ENCODE peak calls at places on chromosomes 5 and 9, in four cellular contexts. N is heart right ventricle, G is Panc1, W is transverse colon. F is an unnamed sample. For H3K4me1, the result is how much of the 10 kb centered on the place peaks cover.

GRCh38 chr5:181173420-181174342 is 26.3 kb downstream of the OR2V2 start:
- DNase-seq in G (peak), W (no peak), N (no peak), F (no peak)

GRCh38 chr9:107422189-107422802 is 67.3 kb downstream of the KLF4 start:
- DNase-seq in W (peak), N (peak), G (no peak), F (peak)

GRCh38 chr5:6674421-6674820 is 38.8 kb upstream of the TENT4A start:
- DNase-seq in N (no peak), W (no peak), G (no peak), F (no peak)

GRCh38 chr9:117000196-117000723 is 313.2 kb downstream of the TRIM32 start:
- DNase-seq in G (no peak), N (no peak), W (no peak), F (no peak)

GRCh38 chr5:116442095-116442534 is 132.5 kb downstream of the SEMA6A start:
- DNase-seq in W (peak), G (no peak), N (peak), F (peak)

GRCh38 chr5:62005551-62005950 is 300.5 kb upstream of the KIF2A start:
- DNase-seq in N (no peak), G (no peak), W (no peak), F (no peak)

GRCh38 chr5:122163151-122164069 is 34.1 kb downstream of the ZNF474 start:
- DNase-seq in N (no peak), G (peak), W (no peak), F (no peak)

GRCh38 chr5:106894964-106895363 is 775.8 kb downstream of the EFNA5 start:
- DNase-seq in G (no peak), N (no peak), W (no peak), F (no peak)

GRCh38 chr9:29203216-29203930 is 1630.1 kb upstream of the C9orf72 start:
- DNase-seq in G (no peak), N (no peak), W (no peak), F (no peak)

GRCh38 chr5:179253730-179254129 is 91.5 kb downstream of the ADAMTS2 start:
- DNase-seq in N (no peak), W (peak), G (no peak), F (no peak)

GRCh38 chr5:32933692-32934091 is 222.6 kb downstream of the NPR3 start:
- DNase-seq in W (no peak), N (no peak), G (no peak), F (no peak)

GRCh38 chr9:137955224-137955570 is 77.6 kb downstream of the CACNA1B start:
- DNase-seq in W (no peak), N (no peak), G (no peak), F (no peak)

GRCh38 chr9:90914868-90915483 is 113.4 kb downstream of the SYK start:
- DNase-seq in W (peak), G (peak), N (peak), F (peak)

GRCh38 chr5:26872337-26872736 is 166.0 kb downstream of the CDH9 start:
- DNase-seq in N (no peak), W (no peak), G (no peak), F (no peak)

GRCh38 chr5:6827815-6828214 is 114.6 kb downstream of the TENT4A start:
- DNase-seq in G (no peak), N (no peak), W (no peak), F (no peak)

GRCh38 chr5:76082790-76083554 is at the start of gene SV2C:
- DNase-seq in W (peak), N (no peak), G (no peak), F (peak)

GRCh38 chr5:25850581-25850980 is 1187.8 kb downstream of the CDH9 start:
- DNase-seq in W (no peak), N (no peak), G (no peak), F (no peak)

GRCh38 chr9:100150209-100150608 is 51.2 kb downstream of the INVS start:
- DNase-seq in G (no peak), N (no peak), W (no peak), F (peak)

GRCh38 chr5:61313960-61314681 is 17.9 kb upstream of the ZSWIM6 start:
- DNase-seq in G (peak), N (no peak), W (no peak), F (peak)

GRCh38 chr5:179679014-179679674 is 1.7 kb downstream of the CBY3 start:
- DNase-seq in N (peak), W (peak), G (no peak), F (peak)

GRCh38 chr5:77637170-77638074 is 1.1 kb downstream of the OTP start:
- DNase-seq in G (no peak), W (no peak), N (no peak), F (no peak)

GRCh38 chr5:177983763-177984564 is 12.1 kb downstream of the PROP1 start:
- DNase-seq in N (no peak), W (no peak), G (no peak), F (no peak)

GRCh38 chr9:21144620-21145019 is 3.0 kb upstream of the IFNW1 start:
- DNase-seq in G (no peak), W (no peak), N (no peak), F (no peak)

GRCh38 chr5:74251106-74252032 is 389.2 kb downstream of the ENC1 start:
- DNase-seq in W (peak), N (peak), G (no peak), F (no peak)

GRCh38 chr9:96047741-96048115 is 172.2 kb downstream of the ERCC6L2 start:
- DNase-seq in N (no peak), G (no peak), W (no peak), F (no peak)

GRCh38 chr9:133515615-133516255 is 9.0 kb downstream of the MYMK start:
- DNase-seq in W (no peak), N (no peak), G (no peak), F (no peak)

GRCh38 chr5:134550271-134551214 is 25.1 kb downstream of the JADE2 start:
- DNase-seq in W (no peak), N (no peak), G (no peak), F (peak)

GRCh38 chr9:137070906-137071275 is 534 bp upstream of the SAPCD2 start:
- DNase-seq in W (no peak), G (no peak), N (peak), F (no peak)

GRCh38 chr9:18668944-18669343 is 195.0 kb downstream of the ADAMTSL1 start:
- DNase-seq in N (no peak), G (no peak), W (no peak), F (no peak)

DNA sequence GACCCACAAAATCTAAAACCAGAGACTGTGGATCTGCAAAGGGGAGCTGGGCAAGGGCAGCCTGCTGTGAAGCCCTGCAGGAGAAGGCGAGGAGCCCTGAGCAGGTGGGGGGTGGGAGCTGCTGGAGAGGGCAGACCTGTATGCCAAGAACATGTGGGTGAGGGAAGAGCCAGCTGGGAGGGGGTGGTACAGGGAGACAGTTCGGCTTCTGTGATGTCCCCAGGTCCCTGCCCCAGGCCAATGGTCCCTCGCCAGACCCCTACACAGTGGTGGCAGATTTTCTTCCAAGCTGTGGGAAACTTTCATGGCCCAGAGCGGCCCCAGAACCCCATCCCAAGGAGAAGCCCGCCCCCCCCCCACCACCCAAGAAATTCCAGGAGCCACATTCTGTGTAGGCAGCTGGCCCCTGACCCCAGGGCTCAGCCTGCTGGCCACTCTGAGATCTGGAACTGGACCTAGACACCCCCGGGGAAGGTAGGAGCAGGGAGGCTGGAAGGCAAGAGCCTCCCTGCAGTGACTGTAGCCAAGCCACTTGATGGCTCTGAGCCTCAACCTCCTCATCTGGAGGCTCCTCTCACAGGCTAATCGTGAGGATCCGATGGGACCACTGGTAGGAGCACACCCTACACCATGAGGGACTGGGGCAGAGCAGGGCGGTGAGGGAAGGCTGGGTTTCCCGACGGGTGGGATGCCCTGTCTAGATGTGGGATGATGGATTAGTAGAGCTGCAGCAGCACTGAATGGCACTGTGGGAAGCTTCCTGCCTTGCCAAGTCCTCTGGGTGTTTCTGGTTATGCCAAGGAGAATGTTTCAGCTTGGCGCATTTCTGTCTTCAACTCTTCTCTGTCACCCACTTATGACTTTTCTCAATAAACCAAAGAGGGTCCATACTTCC is 22.6 kb upstream of the CSF1R start:
- DNase-seq in W (no peak), N (no peak), G (no peak), F (no peak)
- H3K4me1 ChIP-seq in W (under half), N (under half), G (under half), F (under half)

GRCh38 chr9:104092192-104092591 is 1.9 kb upstream of the SMC2 start:
- DNase-seq in N (no peak), G (no peak), W (no peak), F (no peak)

GRCh38 chr9:104090578-104090977 is 3.5 kb upstream of the SMC2 start:
- DNase-seq in N (no peak), W (no peak), G (no peak), F (no peak)

GRCh38 chr9:104091028-104091590 is 3.0 kb upstream of the SMC2 start:
- DNase-seq in G (no peak), W (no peak), N (no peak), F (no peak)

GRCh38 chr9:104093162-104093561 is 947 bp upstream of the SMC2 start:
- DNase-seq in N (no peak), G (no peak), W (no peak), F (no peak)

GRCh38 chr9:104091708-104092107 is 2.4 kb upstream of the SMC2 start:
- DNase-seq in N (peak), W (peak), G (no peak), F (peak)
- TF ChIP-seq CTCF in N (no peak), W (no peak), G (peak), F (no peak)

GRCh38 chr9:81264516-81264915 is 424.8 kb downstream of the TLE1 start:
- DNase-seq in N (peak), G (no peak), W (no peak), F (peak)

GRCh38 chr9:81266674-81267073 is 422.7 kb downstream of the TLE1 start:
- DNase-seq in N (no peak), G (no peak), W (no peak), F (no peak)

GRCh38 chr9:81266086-81266485 is 423.3 kb downstream of the TLE1 start:
- DNase-seq in W (no peak), N (no peak), G (no peak), F (no peak)

GRCh38 chr9:81268048-81268447 is 421.3 kb downstream of the TLE1 start:
- DNase-seq in N (no peak), G (no peak), W (no peak), F (no peak)
- H3K4me1 ChIP-seq in N (under half), G (under half), W (under half), F (under half)

GRCh38 chr5:139296198-139296597 is 2.7 kb downstream of the MATR3 start:
- DNase-seq in G (no peak), W (no peak), N (no peak), F (no peak)

GRCh38 chr5:139293504-139294371 is at the start of gene MATR3:
- DNase-seq in N (peak), W (peak), G (peak), F (peak)

GRCh38 chr5:139295692-139296091 is 2.2 kb downstream of the MATR3 start:
- DNase-seq in N (no peak), W (no peak), G (no peak), F (no peak)

GRCh38 chr5:139293199-139293503 is 389 bp upstream of the MATR3 start:
- DNase-seq in N (no peak), G (no peak), W (no peak), F (no peak)

DNA sequence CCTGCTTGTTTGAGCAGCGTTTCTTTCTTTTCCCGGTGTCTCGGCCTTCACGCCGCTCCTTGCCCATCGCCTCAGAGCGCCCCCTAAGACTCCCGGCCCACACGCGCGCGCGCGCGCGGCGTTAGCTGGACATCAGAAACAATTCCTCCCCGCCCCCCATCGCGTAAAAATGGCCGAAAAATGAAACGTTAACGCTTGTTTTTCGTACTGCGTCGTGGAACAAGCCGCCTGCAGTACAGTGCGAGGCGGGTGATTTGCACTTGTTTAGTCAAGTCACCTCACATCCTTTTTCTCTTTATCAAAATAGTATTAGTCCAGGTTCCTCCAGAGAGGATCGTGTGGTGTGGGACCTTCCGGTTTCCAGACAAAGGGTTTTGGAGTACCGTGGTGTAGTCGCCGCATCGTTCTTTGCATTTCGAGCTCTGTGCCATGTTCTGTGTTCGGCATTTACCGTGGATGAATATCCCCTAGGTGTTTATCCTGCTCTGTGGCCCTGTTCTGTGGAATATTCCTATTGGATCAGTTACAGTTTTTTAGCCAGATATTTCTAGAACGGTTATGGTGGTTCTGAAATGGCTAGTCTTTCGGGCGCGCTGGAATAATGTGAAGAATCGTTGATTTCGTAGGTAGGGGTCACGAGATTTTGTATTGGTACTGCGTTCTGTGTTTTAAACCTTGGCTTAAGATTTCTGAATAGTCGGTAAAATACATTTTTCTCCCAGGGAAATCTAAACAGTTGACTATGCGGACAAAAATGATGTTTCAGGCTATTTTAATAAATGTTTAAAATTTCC is 1.0 kb downstream of the MATR3 start:
- DNase-seq in W (peak), G (no peak), N (peak), F (peak)
- TF ChIP-seq CTCF in W (no peak), G (peak), N (no peak), F (peak)

GRCh38 chr5:158398360-158399201 is 539.6 kb upstream of the CLINT1 start:
- DNase-seq in G (no peak), W (no peak), N (no peak), F (no peak)
- H3K4me1 ChIP-seq in G (under half), W (under half), N (under half), F (under half)

GRCh38 chr5:153537225-153537624 is 46.8 kb downstream of the GRIA1 start:
- DNase-seq in N (no peak), W (no peak), G (no peak), F (no peak)
- TF ChIP-seq CTCF in N (no peak), W (no peak), G (no peak), F (no peak)

DNA sequence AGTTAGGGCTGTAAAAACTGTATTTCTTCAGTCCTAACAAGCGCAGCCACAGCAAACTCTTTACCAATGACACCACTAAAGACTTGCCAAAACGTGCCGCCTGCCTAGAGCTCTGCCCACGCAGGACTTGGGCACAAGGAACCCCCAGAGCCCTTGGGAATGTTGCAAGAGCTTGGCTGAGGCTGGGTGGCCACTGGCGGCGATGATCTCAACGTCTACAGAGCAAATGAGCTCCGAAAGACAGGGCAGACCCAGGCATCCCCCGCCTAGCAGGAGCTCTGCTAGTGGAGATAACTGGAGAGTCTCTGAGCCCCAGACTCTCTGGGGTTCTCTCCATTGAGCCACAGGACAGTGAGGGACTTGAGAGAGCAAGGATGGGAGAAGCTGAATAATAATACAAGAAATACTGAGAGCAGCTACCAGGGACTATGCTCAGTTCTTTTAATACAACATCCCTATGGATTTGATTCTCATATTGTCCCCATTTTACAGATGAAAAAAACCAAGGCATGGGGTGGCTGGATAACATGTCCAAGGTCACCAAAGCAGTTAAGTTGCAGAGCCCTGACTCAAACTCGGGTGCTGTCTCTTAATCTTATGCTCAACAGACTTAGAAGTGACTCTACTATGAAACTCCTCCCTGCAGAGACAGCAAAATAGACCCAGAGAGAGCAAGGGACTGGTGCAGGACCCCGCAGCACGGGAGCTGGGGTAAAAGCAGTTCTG is 32.5 kb downstream of the SHB start:
- DNase-seq in W (no peak), N (no peak), G (no peak), F (no peak)
- H3K4me1 ChIP-seq in W (under half), N (half or more), G (half or more), F (half or more)

GRCh38 chr5:142317673-142318261 is 7.1 kb downstream of the SPRY4 start:
- DNase-seq in G (no peak), N (no peak), W (no peak), F (no peak)
- TF ChIP-seq CTCF in G (peak), N (no peak), W (no peak), F (peak)